ENCODE peak calls at places on chromosomes 5 and 9, in seven cellular contexts. A is IMR-90, G is A549, U is body of pancreas, I is breast epithelium, R is brain microvascular endothelial cell, Q is upper lobe of right lung. P is an unnamed sample.

GRCh38 chr9:133118568-133118967 is 2.5 kb downstream of the RALGDS start:
- DNase-seq in A (no peak), G (no peak), U (no peak), I (no peak), R (no peak), Q (no peak), P (no peak)

GRCh38 chr9:128969491-128969890 is 22.0 kb downstream of the NUP188 start:
- DNase-seq in A (peak), G (no peak), U (no peak), I (no peak), R (peak), Q (no peak), P (no peak)

GRCh38 chr5:143147918-143148317 is 255.6 kb downstream of the NR3C1 start:
- DNase-seq in A (peak), G (no peak), U (no peak), I (no peak), R (no peak), Q (no peak), P (no peak)

GRCh38 chr9:136587145-136587943 is 41.5 kb upstream of the NOTCH1 start:
- DNase-seq in A (peak), G (no peak), U (no peak), I (no peak), R (peak), Q (peak), P (no peak)

GRCh38 chr9:93315960-93316359 is 132.0 kb downstream of the WNK2 start:
- DNase-seq in A (no peak), G (no peak), U (no peak), I (no peak), R (no peak), Q (no peak), P (no peak)

GRCh38 chr9:93268551-93269314 is 84.8 kb downstream of the WNK2 start:
- DNase-seq in A (no peak), G (no peak), U (peak), I (no peak), R (no peak), Q (peak), P (no peak)

GRCh38 chr9:134686896-134687295 is 45.3 kb downstream of the COL5A1 start:
- DNase-seq in A (no peak), G (no peak), U (no peak), I (no peak), R (no peak), Q (no peak), P (no peak)

GRCh38 chr5:151795426-151795825 is 23.7 kb downstream of the G3BP1 start:
- DNase-seq in A (no peak), G (no peak), U (no peak), I (no peak), R (no peak), Q (no peak), P (no peak)

GRCh38 chr9:38047301-38048251 is 21.5 kb downstream of the SHB start:
- DNase-seq in A (peak), G (peak), U (peak), I (peak), R (peak), Q (peak), P (peak)

GRCh38 chr5:109989994-109990722 is 300.4 kb downstream of the MAN2A1 start:
- DNase-seq in A (no peak), G (no peak), U (no peak), I (no peak), R (no peak), Q (no peak), P (no peak)

GRCh38 chr9:3880851-3881250 is 355.1 kb upstream of the RFX3 start:
- DNase-seq in A (peak), G (peak), U (no peak), I (no peak), R (peak), Q (no peak), P (no peak)

GRCh38 chr5:122354293-122354692 is 42.3 kb downstream of the SNCAIP start:
- DNase-seq in A (no peak), G (no peak), U (no peak), I (no peak), R (no peak), Q (no peak), P (no peak)

GRCh38 chr9:93008457-93008856 is 50.0 kb upstream of the SUSD3 start:
- DNase-seq in A (no peak), G (no peak), U (no peak), I (no peak), R (no peak), Q (peak), P (no peak)

DNA sequence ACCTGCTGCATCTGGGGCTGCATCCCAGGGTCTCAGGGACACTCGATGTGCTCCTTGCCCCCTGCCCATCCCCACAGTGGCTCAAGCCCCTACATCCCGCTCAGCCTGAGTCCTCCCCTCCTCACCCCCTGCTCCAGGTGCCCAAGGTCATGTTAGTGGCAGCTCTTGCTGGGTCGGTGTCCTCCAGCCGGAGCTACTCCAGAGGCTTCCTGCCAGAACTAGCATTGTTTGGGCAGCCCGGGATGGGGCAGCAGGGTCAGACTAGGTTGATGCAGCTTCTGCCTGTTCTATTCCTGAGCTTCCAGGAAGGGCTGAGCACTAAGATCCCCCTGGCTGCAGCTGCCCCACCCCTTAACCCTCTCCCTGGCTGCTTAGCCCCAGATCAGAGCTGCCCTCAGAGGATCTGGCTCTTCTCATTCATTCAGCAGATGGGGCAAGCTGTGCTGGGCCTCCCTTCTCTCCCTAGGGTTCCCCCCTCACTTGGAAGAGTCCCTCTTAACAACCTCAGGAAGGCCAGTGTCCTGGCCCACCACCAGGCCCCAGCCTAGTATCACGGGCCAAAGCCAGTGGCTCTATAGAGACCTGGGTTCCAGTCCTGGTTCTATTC is 712 bp downstream of the RGS14 start:
- DNase-seq in A (no peak), G (no peak), U (no peak), I (no peak), R (no peak), Q (no peak), P (no peak)
- H3K4me3 ChIP-seq in A (no peak), G (no peak), U (no peak), I (peak), R (no peak), Q (peak), P (no peak)

GRCh38 chr9:137606005-137606601 is 617 bp downstream of the ARRDC1 start:
- DNase-seq in A (no peak), G (no peak), U (peak), I (no peak), R (no peak), Q (peak), P (peak)
- H3K27ac ChIP-seq in A (no peak), G (peak), U (peak), I (peak), R (no peak), Q (peak), P (peak)

DNA sequence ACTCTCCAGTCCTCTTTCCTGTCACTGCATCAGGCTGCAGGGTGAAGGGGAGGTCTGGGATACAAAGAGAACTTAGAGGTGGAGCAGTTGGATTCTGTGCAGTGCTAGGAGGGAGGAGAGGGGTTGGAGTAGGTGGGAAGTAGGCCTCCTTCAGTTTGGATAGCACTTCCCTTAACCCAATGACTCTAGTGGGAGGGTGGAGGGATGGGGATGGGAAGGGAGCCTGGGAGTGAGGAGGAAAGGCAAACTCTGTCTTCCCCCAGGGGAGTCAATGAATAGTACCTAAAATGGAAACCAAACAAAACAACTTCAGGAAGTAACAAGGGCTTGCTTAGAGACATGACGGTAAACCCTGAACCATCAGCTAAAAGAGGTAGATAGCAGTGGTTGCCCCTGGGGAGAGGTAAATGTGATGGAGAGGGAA is 30.7 kb downstream of the GSN start:
- DNase-seq in A (no peak), G (no peak), U (no peak), I (no peak), R (no peak), Q (no peak), P (no peak)
- H3K4me3 ChIP-seq in A (no peak), G (no peak), U (no peak), I (peak), R (no peak), Q (no peak), P (no peak)

DNA sequence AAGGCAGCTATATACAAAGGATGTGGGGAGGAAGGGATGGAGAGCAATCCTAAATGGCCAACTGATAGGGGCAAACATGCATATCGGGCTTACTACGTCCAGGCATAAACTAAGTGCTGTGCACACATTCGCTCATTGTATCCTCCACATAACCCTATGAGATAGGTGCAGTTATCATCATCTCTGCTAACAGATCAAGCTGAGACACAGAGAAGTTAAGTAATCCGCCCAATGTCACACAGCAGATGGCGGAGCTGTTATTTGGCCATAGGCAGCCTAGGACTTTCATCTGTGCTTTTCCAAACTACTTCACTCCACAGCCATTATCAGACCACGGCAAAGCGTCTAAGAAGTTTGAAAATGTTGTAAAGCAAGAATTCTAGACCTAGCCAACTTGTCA is 197.5 kb downstream of the RGS3 start:
- DNase-seq in A (no peak), G (no peak), U (no peak), I (peak), R (no peak), Q (no peak), P (no peak)
- H3K27ac ChIP-seq in A (no peak), G (no peak), U (no peak), I (no peak), R (no peak), Q (no peak), P (no peak)

GRCh38 chr9:32344551-32345182 is 39.8 kb upstream of the ACO1 start:
- DNase-seq in A (peak), G (no peak), U (no peak), I (no peak), R (peak), Q (no peak), P (no peak)
- H3K4me3 ChIP-seq in A (peak), G (no peak), U (no peak), I (no peak), R (no peak), Q (no peak), P (no peak)

GRCh38 chr5:176408590-176408989 is 7.7 kb downstream of the CLTB start:
- DNase-seq in A (no peak), G (no peak), U (no peak), I (no peak), R (no peak), Q (peak), P (no peak)
- H3K27ac ChIP-seq in A (no peak), G (no peak), U (no peak), I (no peak), R (no peak), Q (no peak), P (no peak)